ENCODE peak calls at places on chromosomes 4 and X, in six cellular contexts. C is stimulated activated CD8-positive, alpha-beta memory T cell treated with anti-CD3 and anti-CD28 coated beads, Interleukin-4, amount 100 ng/mL, for 24 hours; V is fibroblast of lung; J is NCI-H460; K is activated T-helper 2 cell treated with anti-CD3 and anti-CD28 coated beads, Interferon-gamma antibody, Interleukin-2, Interleukin-4, amounts not matched to agents 10 μg/mL and 5 μg/mL and 100 μg/mL, durations not matched to agents 14 hours and 24 hours and 36 hours; M is T-helper 2 cell. P is an unnamed sample.

GRCh38 chr4:71974681-71975080 is 57.1 kb upstream of the NPFFR2 start:
- DNase-seq in C (no peak), M (no peak), V (peak; percentile 88), K (no peak), J (peak; percentile 46), P (no peak)

GRCh38 chr4:44351069-44351468 is 97.5 kb downstream of the KCTD8 start:
- DNase-seq in K (no peak), C (no peak), M (no peak), J (no peak), V (peak; percentile 3), P (no peak)

GRCh38 chr4:145538636-145539035 is 57.0 kb downstream of the SMAD1 start:
- DNase-seq in K (no peak), M (no peak), C (no peak), V (no peak), J (no peak), P (no peak)

GRCh38 chrX:22959204-22959920 is 40.4 kb upstream of the DDX53 start:
- DNase-seq in C (no peak), M (no peak), J (no peak), V (no peak), K (no peak), P (no peak)

GRCh38 chr4:52507774-52508173 is 151.3 kb downstream of the USP46 start:
- DNase-seq in V (no peak), J (no peak), C (no peak), K (no peak), M (no peak), P (no peak)

GRCh38 chr4:159043861-159044260 is 59.0 kb upstream of the RAPGEF2 start:
- DNase-seq in V (no peak), J (no peak), M (no peak), C (no peak), K (no peak), P (no peak)

GRCh38 chrX:43956034-43956433 is 17.2 kb downstream of the NDP start:
- DNase-seq in V (no peak), M (no peak), K (no peak), J (no peak), C (no peak), P (no peak)

GRCh38 chr4:48664938-48665337 is 115.1 kb downstream of the FRYL start:
- DNase-seq in V (no peak), C (no peak), M (no peak), J (no peak), K (no peak), P (no peak)

GRCh38 chr4:150010525-150011126 is 67.6 kb upstream of the DCLK2 start:
- DNase-seq in J (peak; percentile 66), M (no peak), K (no peak), V (peak; percentile 71), C (no peak), P (no peak)

GRCh38 chr4:38160487-38161207 is 200.4 kb downstream of the PTTG2 start:
- DNase-seq in J (peak; percentile 59), K (peak; percentile 48), C (no peak), M (peak; percentile 37), V (peak; percentile 95), P (peak; percentile 33)

GRCh38 chr4:86452323-86452995 is 92.6 kb upstream of the MAPK10 start:
- DNase-seq in M (no peak), V (no peak), K (no peak), J (no peak), C (no peak), P (no peak)

GRCh38 chr4:94373752-94374151 is 31.1 kb upstream of the HPGDS start:
- DNase-seq in J (no peak), V (no peak), C (no peak), K (no peak), M (no peak), P (no peak)

GRCh38 chrX:70089575-70090297 is 27.5 kb downstream of the OTUD6A start:
- DNase-seq in C (no peak), M (no peak), V (peak; percentile 16), K (no peak), J (no peak), P (no peak)

GRCh38 chr4:2565533-2565932 is 29.1 kb downstream of the FAM193A start:
- DNase-seq in C (no peak), M (no peak), V (no peak), K (no peak), J (no peak), P (no peak)

GRCh38 chrX:153299855-153300254 is 21.7 kb downstream of the PNMA6F start:
- DNase-seq in J (no peak), C (no peak), V (no peak), M (no peak), K (no peak), P (no peak)

GRCh38 chr4:8777320-8778196 is 94.1 kb downstream of the HMX1 start:
- DNase-seq in V (no peak), M (no peak), C (no peak), J (no peak), K (no peak), P (no peak)

GRCh38 chr4:98680806-98681205 is 22.4 kb upstream of the TSPAN5 start:
- DNase-seq in J (no peak), C (no peak), K (no peak), M (no peak), V (peak; percentile 56), P (no peak)

GRCh38 chr4:100086766-100087431 is 103.4 kb downstream of the DDIT4L start:
- DNase-seq in K (no peak), J (no peak), M (no peak), V (no peak), C (no peak), P (no peak)

GRCh38 chr4:52869196-52869595 is 7.1 kb downstream of the RASL11B start:
- DNase-seq in C (no peak), V (peak; percentile 19), J (no peak), K (no peak), M (no peak), P (no peak)

GRCh38 chr4:16024009-16024408 is 59.8 kb downstream of the PROM1 start:
- DNase-seq in C (no peak), J (no peak), V (peak; percentile 45), M (no peak), K (no peak), P (no peak)

GRCh38 chr4:145881991-145882390 is 56.6 kb downstream of the ZNF827 start:
- DNase-seq in K (no peak), C (no peak), M (no peak), V (no peak), J (no peak), P (no peak)

GRCh38 chr4:121338506-121338905 is 42.3 kb downstream of the QRFPR start:
- DNase-seq in C (no peak), J (no peak), M (no peak), V (no peak), K (no peak), P (no peak)

GRCh38 chr4:52780627-52781354 is 29.6 kb upstream of the ERVMER34-1 start:
- DNase-seq in M (no peak), C (no peak), V (no peak), J (no peak), K (no peak), P (no peak)

GRCh38 chrX:39975094-39975865 is 122.5 kb downstream of the BCOR start:
- DNase-seq in V (no peak), K (no peak), J (no peak), C (no peak), M (no peak), P (no peak)

GRCh38 chr4:106650701-106651100 is 282.1 kb upstream of the GIMD1 start:
- DNase-seq in K (no peak), J (no peak), M (no peak), V (no peak), C (no peak), P (no peak)

GRCh38 chr4:148857234-148857972 is 415.2 kb upstream of the NR3C2 start:
- DNase-seq in V (peak; percentile 63), M (no peak), C (no peak), K (no peak), J (no peak), P (no peak)